ENCODE peak calls at places on chromosome 15, in five cellular contexts. X is OCI-LY7, I is GM23338, Q is PC-3, A is HCT116. Z is an unnamed sample. For H3K9me2 and H3K4me1, the result is how much of the 10 kb centered on the place peaks cover.

GRCh38 chr15:70430029-70430428 is 332.3 kb upstream of the TLE3 start:
- DNase-seq in Q (peak), A (no peak), X (no peak), I (no peak), Z (peak)

GRCh38 chr15:25890532-25890931 is 27.4 kb upstream of the ATP10A start:
- DNase-seq in A (no peak), Q (no peak), I (no peak), X (no peak), Z (peak)

GRCh38 chr15:69807752-69808151 is 290.0 kb downstream of the TLE3 start:
- DNase-seq in A (peak), X (no peak), I (no peak), Q (peak), Z (peak)

GRCh38 chr15:52004806-52005205 is 14.2 kb upstream of the MAPK6 start:
- DNase-seq in I (no peak), X (no peak), Q (no peak), A (no peak), Z (no peak)

GRCh38 chr15:29322407-29322806 is 52.8 kb upstream of the NSMCE3 start:
- DNase-seq in Q (no peak), I (no peak), A (no peak), X (no peak), Z (no peak)

GRCh38 chr15:41557673-41558399 is 1.2 kb upstream of the TYRO3 start:
- DNase-seq in Q (peak), A (peak), X (peak), I (peak), Z (peak)

GRCh38 chr15:48333553-48333952 is 2.3 kb downstream of the DUT start:
- DNase-seq in X (peak), Q (no peak), A (no peak), I (no peak), Z (no peak)

GRCh38 chr15:57743424-57743823 is 36.9 kb downstream of the POLR2M start:
- DNase-seq in I (peak), X (peak), Q (peak), A (no peak), Z (no peak)

GRCh38 chr15:42138968-42139386 is 17.5 kb downstream of the PLA2G4F start:
- DNase-seq in X (no peak), I (no peak), Q (no peak), A (no peak), Z (no peak)

GRCh38 chr15:100580414-100580813 is 21.6 kb downstream of the LINS1 start:
- DNase-seq in Q (no peak), A (no peak), I (no peak), X (no peak), Z (no peak)

GRCh38 chr15:61815356-61816083 is 244.7 kb downstream of the VPS13C start:
- DNase-seq in Q (no peak), I (no peak), X (no peak), A (no peak), Z (no peak)

GRCh38 chr15:90902996-90903732 is at the start of gene MAN2A2:
- DNase-seq in A (peak), I (peak), Q (peak), X (peak), Z (peak)

GRCh38 chr15:89115547-89115946 is 27.3 kb downstream of the ABHD2 start:
- DNase-seq in Q (peak), A (no peak), X (peak), I (peak), Z (no peak)

GRCh38 chr15:63439536-63440264 is 58.1 kb upstream of the CA12 start:
- DNase-seq in X (no peak), I (no peak), A (no peak), Q (peak), Z (peak)

GRCh38 chr15:58465866-58466517 is 34.2 kb downstream of the LIPC start:
- DNase-seq in X (no peak), I (no peak), Q (no peak), A (no peak), Z (peak)

GRCh38 chr15:46636220-46636619 is 1001.4 kb downstream of the SQOR start:
- DNase-seq in X (no peak), Q (peak), A (no peak), I (peak), Z (no peak)

GRCh38 chr15:54854667-54855066 is 342.1 kb downstream of the RSL24D1 start:
- DNase-seq in I (no peak), Q (no peak), A (no peak), X (no peak), Z (no peak)
- H3K9me2 ChIP-seq in I (under half), Q (under half), A (under half), X (under half), Z (under half)

GRCh38 chr15:72782274-72782992 is 1.1 kb downstream of the ADPGK start:
- DNase-seq in I (no peak), A (no peak), Q (no peak), X (no peak), Z (peak)

GRCh38 chr15:72783563-72784232 is at the start of gene ADPGK:
- DNase-seq in A (peak), I (peak), X (peak), Q (peak), Z (peak)

GRCh38 chr15:72782993-72783562 is 480 bp downstream of the ADPGK start:
- DNase-seq in A (no peak), X (peak), I (peak), Q (peak), Z (peak)

GRCh38 chr15:72784233-72784876 is 797 bp upstream of the ADPGK start:
- DNase-seq in I (peak), A (peak), X (peak), Q (peak), Z (peak)

DNA sequence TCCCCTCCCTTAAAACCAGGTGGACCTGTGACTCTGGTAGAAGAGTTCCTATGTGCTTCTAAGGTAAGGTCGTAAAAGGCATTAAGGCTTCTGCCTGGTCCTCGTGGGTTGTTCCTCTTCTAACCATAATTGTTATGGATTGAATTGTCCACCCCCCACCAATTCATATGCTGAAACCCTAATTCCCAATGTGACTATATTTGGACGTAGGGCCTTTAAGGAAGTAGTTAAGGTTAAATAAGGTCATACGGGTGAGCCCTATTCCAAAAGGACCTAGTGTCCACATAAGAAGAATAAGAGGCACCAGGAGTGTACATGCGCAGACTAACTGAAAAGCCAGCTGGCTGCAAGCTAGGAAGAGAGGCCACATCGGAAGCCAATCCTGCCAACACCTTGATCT is 1.9 kb downstream of the ADPGK start:
- DNase-seq in I (no peak), Q (no peak), A (no peak), X (no peak), Z (no peak)
- H3K4me2 ChIP-seq in I (peak), Q (peak), A (peak), X (peak), Z (peak)

GRCh38 chr15:92463826-92464225 is 70.1 kb downstream of the ST8SIA2 start:
- DNase-seq in Q (no peak), X (no peak), A (no peak), I (no peak), Z (peak)

GRCh38 chr15:92463352-92463751 is 69.7 kb downstream of the ST8SIA2 start:
- DNase-seq in A (no peak), I (no peak), X (no peak), Q (no peak), Z (no peak)

GRCh38 chr15:92466834-92467233 is 73.2 kb downstream of the ST8SIA2 start:
- DNase-seq in I (no peak), X (no peak), A (no peak), Q (no peak), Z (no peak)

GRCh38 chr15:92460023-92460422 is 66.3 kb downstream of the ST8SIA2 start:
- DNase-seq in I (no peak), A (no peak), Q (no peak), X (no peak), Z (no peak)

GRCh38 chr15:92462771-92463170 is 69.1 kb downstream of the ST8SIA2 start:
- DNase-seq in A (no peak), Q (no peak), I (no peak), X (no peak), Z (no peak)
- H3K4me1 ChIP-seq in A (under half), Q (under half), I (under half), X (under half), Z (under half)

GRCh38 chr15:35431281-35431680 is 114.7 kb downstream of the DPH6 start:
- DNase-seq in X (no peak), Q (no peak), A (no peak), I (no peak), Z (no peak)
- H3K9me2 ChIP-seq in X (under half), Q (under half), A (under half), I (under half), Z (under half)

DNA sequence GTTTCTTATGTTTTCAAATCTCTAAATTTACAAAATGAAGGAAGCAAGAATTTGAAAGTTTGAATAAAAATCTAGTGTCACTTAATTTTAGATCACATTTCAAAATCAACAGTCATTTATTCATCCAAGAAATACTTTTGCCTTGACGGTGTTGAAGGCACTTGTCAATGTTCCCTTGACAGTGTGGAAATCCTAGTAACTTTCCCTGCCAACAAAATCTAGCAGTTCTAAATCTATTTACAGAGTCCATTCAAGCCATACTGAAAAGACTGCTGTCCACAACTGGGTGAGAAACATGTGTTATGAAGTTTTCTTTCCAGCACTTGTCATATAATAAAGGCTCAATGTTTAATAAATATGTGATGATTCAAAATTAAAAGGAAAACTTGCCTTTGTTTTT is 8.6 kb upstream of the MAP2K5 start:
- DNase-seq in X (no peak), A (no peak), I (no peak), Q (no peak), Z (no peak)
- H3K4me2 ChIP-seq in X (no peak), A (no peak), I (no peak), Q (no peak), Z (no peak)